ENCODE peak calls at places on chromosomes 2 and 18, in six cellular contexts. One of them, this sample, is unnamed.

GRCh38 chr2:234975611-234976010 is 23.8 kb downstream of the SH3BP4 start:
- DNase-seq in T-helper 2 cell: no peak
- DNase-seq in NCI-H748 treated with DMSO at 0.1 percent for 48 hours: no peak
- DNase-seq in HCT116: no peak
- DNase-seq in fibroblast of the aortic adventitia: no peak
- DNase-seq in stimulated activated CD8-positive, alpha-beta memory T cell treated with anti-CD3 and anti-CD28 coated beads, Interleukin-15, amount 100 ng/mL, for 24 hours: no peak
- DNase-seq in this sample: no peak

GRCh38 chr2:72927619-72928537 is 10.6 kb downstream of the EMX1 start:
- DNase-seq in T-helper 2 cell: no peak
- DNase-seq in NCI-H748 treated with DMSO at 0.1 percent for 48 hours: no peak
- DNase-seq in HCT116: no peak
- DNase-seq in fibroblast of the aortic adventitia: no peak
- DNase-seq in stimulated activated CD8-positive, alpha-beta memory T cell treated with anti-CD3 and anti-CD28 coated beads, Interleukin-15, amount 100 ng/mL, for 24 hours: no peak
- DNase-seq in this sample: no peak

GRCh38 chr2:172833898-172834297 is 98.3 kb downstream of the RAPGEF4 start:
- DNase-seq in T-helper 2 cell: no peak
- DNase-seq in NCI-H748 treated with DMSO at 0.1 percent for 48 hours: no peak
- DNase-seq in HCT116: no peak
- DNase-seq in fibroblast of the aortic adventitia: peak
- DNase-seq in stimulated activated CD8-positive, alpha-beta memory T cell treated with anti-CD3 and anti-CD28 coated beads, Interleukin-15, amount 100 ng/mL, for 24 hours: no peak
- DNase-seq in this sample: peak

GRCh38 chr18:12628706-12629702 is 28.9 kb downstream of the SPIRE1 start:
- DNase-seq in T-helper 2 cell: no peak
- DNase-seq in NCI-H748 treated with DMSO at 0.1 percent for 48 hours: no peak
- DNase-seq in HCT116: no peak
- DNase-seq in fibroblast of the aortic adventitia: peak
- DNase-seq in stimulated activated CD8-positive, alpha-beta memory T cell treated with anti-CD3 and anti-CD28 coated beads, Interleukin-15, amount 100 ng/mL, for 24 hours: no peak
- DNase-seq in this sample: peak

GRCh38 chr2:195575021-195575420 is 82.0 kb upstream of the SLC39A10 start:
- DNase-seq in T-helper 2 cell: no peak
- DNase-seq in NCI-H748 treated with DMSO at 0.1 percent for 48 hours: no peak
- DNase-seq in HCT116: no peak
- DNase-seq in fibroblast of the aortic adventitia: peak
- DNase-seq in stimulated activated CD8-positive, alpha-beta memory T cell treated with anti-CD3 and anti-CD28 coated beads, Interleukin-15, amount 100 ng/mL, for 24 hours: no peak
- DNase-seq in this sample: peak

GRCh38 chr2:73013941-73014340 is 57.6 kb downstream of the SFXN5 start:
- DNase-seq in T-helper 2 cell: no peak
- DNase-seq in NCI-H748 treated with DMSO at 0.1 percent for 48 hours: no peak
- DNase-seq in HCT116: no peak
- DNase-seq in fibroblast of the aortic adventitia: peak
- DNase-seq in stimulated activated CD8-positive, alpha-beta memory T cell treated with anti-CD3 and anti-CD28 coated beads, Interleukin-15, amount 100 ng/mL, for 24 hours: no peak
- DNase-seq in this sample: peak

GRCh38 chr2:179261161-179261825 is 3.3 kb downstream of the SESTD1 start:
- DNase-seq in T-helper 2 cell: no peak
- DNase-seq in NCI-H748 treated with DMSO at 0.1 percent for 48 hours: no peak
- DNase-seq in HCT116: no peak
- DNase-seq in fibroblast of the aortic adventitia: no peak
- DNase-seq in stimulated activated CD8-positive, alpha-beta memory T cell treated with anti-CD3 and anti-CD28 coated beads, Interleukin-15, amount 100 ng/mL, for 24 hours: no peak
- DNase-seq in this sample: no peak

GRCh38 chr18:63320690-63321265 is 1.2 kb upstream of the BCL2 start:
- DNase-seq in T-helper 2 cell: peak
- DNase-seq in NCI-H748 treated with DMSO at 0.1 percent for 48 hours: peak
- DNase-seq in HCT116: no peak
- DNase-seq in fibroblast of the aortic adventitia: peak
- DNase-seq in stimulated activated CD8-positive, alpha-beta memory T cell treated with anti-CD3 and anti-CD28 coated beads, Interleukin-15, amount 100 ng/mL, for 24 hours: peak
- DNase-seq in this sample: peak

GRCh38 chr18:29164993-29165599 is 988.2 kb upstream of the CDH2 start:
- DNase-seq in T-helper 2 cell: no peak
- DNase-seq in NCI-H748 treated with DMSO at 0.1 percent for 48 hours: no peak
- DNase-seq in HCT116: peak
- DNase-seq in fibroblast of the aortic adventitia: peak
- DNase-seq in stimulated activated CD8-positive, alpha-beta memory T cell treated with anti-CD3 and anti-CD28 coated beads, Interleukin-15, amount 100 ng/mL, for 24 hours: no peak
- DNase-seq in this sample: peak

GRCh38 chr2:27191107-27191829 is 20.6 kb upstream of the ATRAID start:
- DNase-seq in T-helper 2 cell: no peak
- DNase-seq in NCI-H748 treated with DMSO at 0.1 percent for 48 hours: peak
- DNase-seq in HCT116: peak
- DNase-seq in fibroblast of the aortic adventitia: peak
- DNase-seq in stimulated activated CD8-positive, alpha-beta memory T cell treated with anti-CD3 and anti-CD28 coated beads, Interleukin-15, amount 100 ng/mL, for 24 hours: no peak
- DNase-seq in this sample: peak

GRCh38 chr2:20348542-20348941 is 2.1 kb downstream of the PUM2 start:
- DNase-seq in T-helper 2 cell: no peak
- DNase-seq in NCI-H748 treated with DMSO at 0.1 percent for 48 hours: no peak
- DNase-seq in HCT116: no peak
- DNase-seq in fibroblast of the aortic adventitia: no peak
- DNase-seq in stimulated activated CD8-positive, alpha-beta memory T cell treated with anti-CD3 and anti-CD28 coated beads, Interleukin-15, amount 100 ng/mL, for 24 hours: no peak
- DNase-seq in this sample: no peak

GRCh38 chr2:165868211-165868610 is 74.2 kb upstream of the GALNT3 start:
- DNase-seq in T-helper 2 cell: no peak
- DNase-seq in NCI-H748 treated with DMSO at 0.1 percent for 48 hours: peak
- DNase-seq in HCT116: no peak
- DNase-seq in fibroblast of the aortic adventitia: peak
- DNase-seq in stimulated activated CD8-positive, alpha-beta memory T cell treated with anti-CD3 and anti-CD28 coated beads, Interleukin-15, amount 100 ng/mL, for 24 hours: no peak
- DNase-seq in this sample: peak

GRCh38 chr2:239039479-239039861 is 191.6 kb downstream of the TWIST2 start:
- DNase-seq in T-helper 2 cell: no peak
- DNase-seq in NCI-H748 treated with DMSO at 0.1 percent for 48 hours: no peak
- DNase-seq in HCT116: no peak
- DNase-seq in fibroblast of the aortic adventitia: no peak
- DNase-seq in stimulated activated CD8-positive, alpha-beta memory T cell treated with anti-CD3 and anti-CD28 coated beads, Interleukin-15, amount 100 ng/mL, for 24 hours: no peak
- DNase-seq in this sample: no peak

GRCh38 chr2:101958071-101958470 is 33.7 kb upstream of the IL1R2 start:
- DNase-seq in T-helper 2 cell: no peak
- DNase-seq in NCI-H748 treated with DMSO at 0.1 percent for 48 hours: no peak
- DNase-seq in HCT116: no peak
- DNase-seq in fibroblast of the aortic adventitia: peak
- DNase-seq in stimulated activated CD8-positive, alpha-beta memory T cell treated with anti-CD3 and anti-CD28 coated beads, Interleukin-15, amount 100 ng/mL, for 24 hours: no peak
- DNase-seq in this sample: peak

GRCh38 chr2:234670052-234670451 is 173.2 kb upstream of the ARL4C start:
- DNase-seq in T-helper 2 cell: no peak
- DNase-seq in NCI-H748 treated with DMSO at 0.1 percent for 48 hours: no peak
- DNase-seq in HCT116: no peak
- DNase-seq in fibroblast of the aortic adventitia: peak
- DNase-seq in stimulated activated CD8-positive, alpha-beta memory T cell treated with anti-CD3 and anti-CD28 coated beads, Interleukin-15, amount 100 ng/mL, for 24 hours: no peak
- DNase-seq in this sample: peak

GRCh38 chr2:84458436-84459027 is 548 bp downstream of the SUCLG1 start:
- DNase-seq in T-helper 2 cell: peak
- DNase-seq in NCI-H748 treated with DMSO at 0.1 percent for 48 hours: no peak
- DNase-seq in HCT116: no peak
- DNase-seq in fibroblast of the aortic adventitia: no peak
- DNase-seq in stimulated activated CD8-positive, alpha-beta memory T cell treated with anti-CD3 and anti-CD28 coated beads, Interleukin-15, amount 100 ng/mL, for 24 hours: no peak
- DNase-seq in this sample: no peak

GRCh38 chr2:206616141-206616540 is 26.1 kb upstream of the FAM237A start:
- DNase-seq in T-helper 2 cell: no peak
- DNase-seq in NCI-H748 treated with DMSO at 0.1 percent for 48 hours: no peak
- DNase-seq in HCT116: no peak
- DNase-seq in fibroblast of the aortic adventitia: peak
- DNase-seq in stimulated activated CD8-positive, alpha-beta memory T cell treated with anti-CD3 and anti-CD28 coated beads, Interleukin-15, amount 100 ng/mL, for 24 hours: no peak
- DNase-seq in this sample: no peak

GRCh38 chr2:174322139-174322538 is 12.6 kb upstream of the SP9 start:
- DNase-seq in T-helper 2 cell: no peak
- DNase-seq in NCI-H748 treated with DMSO at 0.1 percent for 48 hours: no peak
- DNase-seq in HCT116: no peak
- DNase-seq in fibroblast of the aortic adventitia: no peak
- DNase-seq in stimulated activated CD8-positive, alpha-beta memory T cell treated with anti-CD3 and anti-CD28 coated beads, Interleukin-15, amount 100 ng/mL, for 24 hours: no peak
- DNase-seq in this sample: no peak

GRCh38 chr2:68124321-68124720 is 33.4 kb upstream of the PNO1 start:
- DNase-seq in T-helper 2 cell: no peak
- DNase-seq in NCI-H748 treated with DMSO at 0.1 percent for 48 hours: no peak
- DNase-seq in HCT116: no peak
- DNase-seq in fibroblast of the aortic adventitia: peak
- DNase-seq in stimulated activated CD8-positive, alpha-beta memory T cell treated with anti-CD3 and anti-CD28 coated beads, Interleukin-15, amount 100 ng/mL, for 24 hours: no peak
- DNase-seq in this sample: no peak

GRCh38 chr2:76861708-76862107 is 660.5 kb downstream of the LRRTM4 start:
- DNase-seq in T-helper 2 cell: no peak
- DNase-seq in NCI-H748 treated with DMSO at 0.1 percent for 48 hours: no peak
- DNase-seq in HCT116: no peak
- DNase-seq in fibroblast of the aortic adventitia: no peak
- DNase-seq in stimulated activated CD8-positive, alpha-beta memory T cell treated with anti-CD3 and anti-CD28 coated beads, Interleukin-15, amount 100 ng/mL, for 24 hours: no peak
- DNase-seq in this sample: peak

GRCh38 chr18:76483780-76484179 is 11.3 kb downstream of the ZNF516 start:
- DNase-seq in T-helper 2 cell: no peak
- DNase-seq in NCI-H748 treated with DMSO at 0.1 percent for 48 hours: no peak
- DNase-seq in HCT116: no peak
- DNase-seq in fibroblast of the aortic adventitia: no peak
- DNase-seq in stimulated activated CD8-positive, alpha-beta memory T cell treated with anti-CD3 and anti-CD28 coated beads, Interleukin-15, amount 100 ng/mL, for 24 hours: no peak
- DNase-seq in this sample: no peak

GRCh38 chr2:30072250-30072842 is 74.5 kb upstream of the YPEL5 start:
- DNase-seq in T-helper 2 cell: peak
- DNase-seq in NCI-H748 treated with DMSO at 0.1 percent for 48 hours: peak
- DNase-seq in HCT116: peak
- DNase-seq in fibroblast of the aortic adventitia: peak
- DNase-seq in stimulated activated CD8-positive, alpha-beta memory T cell treated with anti-CD3 and anti-CD28 coated beads, Interleukin-15, amount 100 ng/mL, for 24 hours: no peak
- DNase-seq in this sample: peak

GRCh38 chr2:188291617-188292445 is at the start of gene GULP1:
- DNase-seq in T-helper 2 cell: no peak
- DNase-seq in NCI-H748 treated with DMSO at 0.1 percent for 48 hours: peak
- DNase-seq in HCT116: no peak
- DNase-seq in fibroblast of the aortic adventitia: peak
- DNase-seq in stimulated activated CD8-positive, alpha-beta memory T cell treated with anti-CD3 and anti-CD28 coated beads, Interleukin-15, amount 100 ng/mL, for 24 hours: no peak
- DNase-seq in this sample: peak

GRCh38 chr2:237473474-237474453 is 13.3 kb upstream of the MLPH start:
- DNase-seq in T-helper 2 cell: no peak
- DNase-seq in NCI-H748 treated with DMSO at 0.1 percent for 48 hours: no peak
- DNase-seq in HCT116: no peak
- DNase-seq in fibroblast of the aortic adventitia: no peak
- DNase-seq in stimulated activated CD8-positive, alpha-beta memory T cell treated with anti-CD3 and anti-CD28 coated beads, Interleukin-15, amount 100 ng/mL, for 24 hours: no peak
- DNase-seq in this sample: peak

GRCh38 chr2:76296400-76296799 is 585.7 kb upstream of the GCFC2 start:
- DNase-seq in T-helper 2 cell: no peak
- DNase-seq in NCI-H748 treated with DMSO at 0.1 percent for 48 hours: no peak
- DNase-seq in HCT116: no peak
- DNase-seq in fibroblast of the aortic adventitia: no peak
- DNase-seq in stimulated activated CD8-positive, alpha-beta memory T cell treated with anti-CD3 and anti-CD28 coated beads, Interleukin-15, amount 100 ng/mL, for 24 hours: no peak
- DNase-seq in this sample: no peak

GRCh38 chr18:48295586-48296311 is 113.4 kb downstream of the ZBTB7C start:
- DNase-seq in T-helper 2 cell: no peak
- DNase-seq in NCI-H748 treated with DMSO at 0.1 percent for 48 hours: no peak
- DNase-seq in HCT116: no peak
- DNase-seq in fibroblast of the aortic adventitia: peak
- DNase-seq in stimulated activated CD8-positive, alpha-beta memory T cell treated with anti-CD3 and anti-CD28 coated beads, Interleukin-15, amount 100 ng/mL, for 24 hours: no peak
- DNase-seq in this sample: peak

GRCh38 chr18:14086459-14087231 is 45.6 kb downstream of the ZNF519 start:
- DNase-seq in T-helper 2 cell: no peak
- DNase-seq in NCI-H748 treated with DMSO at 0.1 percent for 48 hours: peak
- DNase-seq in HCT116: no peak
- DNase-seq in fibroblast of the aortic adventitia: peak
- DNase-seq in stimulated activated CD8-positive, alpha-beta memory T cell treated with anti-CD3 and anti-CD28 coated beads, Interleukin-15, amount 100 ng/mL, for 24 hours: no peak
- DNase-seq in this sample: peak

GRCh38 chr2:241629762-241630435 is 7.1 kb downstream of the THAP4 start:
- DNase-seq in T-helper 2 cell: no peak
- DNase-seq in NCI-H748 treated with DMSO at 0.1 percent for 48 hours: no peak
- DNase-seq in HCT116: no peak
- DNase-seq in fibroblast of the aortic adventitia: no peak
- DNase-seq in stimulated activated CD8-positive, alpha-beta memory T cell treated with anti-CD3 and anti-CD28 coated beads, Interleukin-15, amount 100 ng/mL, for 24 hours: no peak
- DNase-seq in this sample: peak

GRCh38 chr2:68588589-68588988 is 54.8 kb upstream of the PROKR1 start:
- DNase-seq in T-helper 2 cell: no peak
- DNase-seq in NCI-H748 treated with DMSO at 0.1 percent for 48 hours: no peak
- DNase-seq in HCT116: no peak
- DNase-seq in fibroblast of the aortic adventitia: no peak
- DNase-seq in stimulated activated CD8-positive, alpha-beta memory T cell treated with anti-CD3 and anti-CD28 coated beads, Interleukin-15, amount 100 ng/mL, for 24 hours: no peak
- DNase-seq in this sample: no peak

GRCh38 chr2:196652869-196653268 is 13.4 kb downstream of the CCDC150 start:
- DNase-seq in T-helper 2 cell: no peak
- DNase-seq in NCI-H748 treated with DMSO at 0.1 percent for 48 hours: no peak
- DNase-seq in HCT116: no peak
- DNase-seq in fibroblast of the aortic adventitia: no peak
- DNase-seq in stimulated activated CD8-positive, alpha-beta memory T cell treated with anti-CD3 and anti-CD28 coated beads, Interleukin-15, amount 100 ng/mL, for 24 hours: no peak
- DNase-seq in this sample: no peak

GRCh38 chr2:46010925-46011490 is 286.2 kb upstream of the EPAS1 start:
- DNase-seq in T-helper 2 cell: no peak
- DNase-seq in NCI-H748 treated with DMSO at 0.1 percent for 48 hours: peak
- DNase-seq in HCT116: peak
- DNase-seq in fibroblast of the aortic adventitia: peak
- DNase-seq in stimulated activated CD8-positive, alpha-beta memory T cell treated with anti-CD3 and anti-CD28 coated beads, Interleukin-15, amount 100 ng/mL, for 24 hours: no peak
- DNase-seq in this sample: peak

GRCh38 chr2:45043171-45043570 is 33.9 kb upstream of the SIX2 start:
- DNase-seq in T-helper 2 cell: no peak
- DNase-seq in NCI-H748 treated with DMSO at 0.1 percent for 48 hours: no peak
- DNase-seq in HCT116: no peak
- DNase-seq in fibroblast of the aortic adventitia: no peak
- DNase-seq in stimulated activated CD8-positive, alpha-beta memory T cell treated with anti-CD3 and anti-CD28 coated beads, Interleukin-15, amount 100 ng/mL, for 24 hours: no peak
- DNase-seq in this sample: no peak

GRCh38 chr2:239943571-239943970 is 81.6 kb downstream of the NDUFA10 start:
- DNase-seq in T-helper 2 cell: no peak
- DNase-seq in NCI-H748 treated with DMSO at 0.1 percent for 48 hours: no peak
- DNase-seq in HCT116: no peak
- DNase-seq in fibroblast of the aortic adventitia: no peak
- DNase-seq in stimulated activated CD8-positive, alpha-beta memory T cell treated with anti-CD3 and anti-CD28 coated beads, Interleukin-15, amount 100 ng/mL, for 24 hours: no peak
- DNase-seq in this sample: no peak

GRCh38 chr2:166653185-166653813 is 159.2 kb upstream of the SCN7A start:
- DNase-seq in T-helper 2 cell: no peak
- DNase-seq in NCI-H748 treated with DMSO at 0.1 percent for 48 hours: peak
- DNase-seq in HCT116: no peak
- DNase-seq in fibroblast of the aortic adventitia: peak
- DNase-seq in stimulated activated CD8-positive, alpha-beta memory T cell treated with anti-CD3 and anti-CD28 coated beads, Interleukin-15, amount 100 ng/mL, for 24 hours: no peak
- DNase-seq in this sample: peak

GRCh38 chr2:148660999-148661398 is 16.4 kb downstream of the EPC2 start:
- DNase-seq in T-helper 2 cell: no peak
- DNase-seq in NCI-H748 treated with DMSO at 0.1 percent for 48 hours: no peak
- DNase-seq in HCT116: no peak
- DNase-seq in fibroblast of the aortic adventitia: no peak
- DNase-seq in stimulated activated CD8-positive, alpha-beta memory T cell treated with anti-CD3 and anti-CD28 coated beads, Interleukin-15, amount 100 ng/mL, for 24 hours: no peak
- DNase-seq in this sample: peak

GRCh38 chr2:169976335-169976851 is 149.1 kb downstream of the UBR3 start:
- DNase-seq in T-helper 2 cell: no peak
- DNase-seq in NCI-H748 treated with DMSO at 0.1 percent for 48 hours: no peak
- DNase-seq in HCT116: no peak
- DNase-seq in fibroblast of the aortic adventitia: no peak
- DNase-seq in stimulated activated CD8-positive, alpha-beta memory T cell treated with anti-CD3 and anti-CD28 coated beads, Interleukin-15, amount 100 ng/mL, for 24 hours: no peak
- DNase-seq in this sample: no peak

This sample was measured in amniotic epithelial cell.